ENCODE peak calls at places on chromosomes 7 and 10, in five cellular contexts. R, E, W, V and T are unnamed samples.

GRCh38 chr10:103859161-103860141 is 4.1 kb upstream of the SH3PXD2A start:
- DNase-seq in R (no peak), E (no peak), W (peak; percentile 60), V (no peak), T (no peak)

GRCh38 chr7:132785861-132786260 is 209.6 kb upstream of the PLXNA4 start:
- DNase-seq in R (no peak), E (no peak), W (no peak), V (no peak), T (no peak)

GRCh38 chr7:27917774-27918314 is 177.9 kb downstream of the TAX1BP1 start:
- DNase-seq in R (no peak), E (no peak), W (no peak), V (no peak), T (no peak)

GRCh38 chr10:61804414-61804813 is 97.1 kb upstream of the ARID5B start:
- DNase-seq in R (no peak), E (no peak), W (no peak), V (no peak), T (no peak)

GRCh38 chr7:22332481-22332880 is 24.5 kb downstream of the RAPGEF5 start:
- DNase-seq in R (peak; percentile 29), E (no peak), W (no peak), V (no peak), T (no peak)

GRCh38 chr7:150703209-150703608 is 13.2 kb upstream of the GIMAP1 start:
- DNase-seq in R (no peak), E (no peak), W (no peak), V (no peak), T (no peak)

GRCh38 chr7:23357190-23358093 is 58.3 kb downstream of the MALSU1 start:
- DNase-seq in R (no peak), E (no peak), W (peak; percentile 23), V (no peak), T (no peak)

GRCh38 chr10:132421377-132422168 is 24.6 kb downstream of the PWWP2B start:
- DNase-seq in R (no peak), E (peak; percentile 88), W (no peak), V (peak; percentile 43), T (no peak)

GRCh38 chr10:94677691-94678090 is 5.8 kb upstream of the CYP2C18 start:
- DNase-seq in R (no peak), E (no peak), W (no peak), V (no peak), T (no peak)

GRCh38 chr10:62637249-62638061 is 167.1 kb upstream of the ADO start:
- DNase-seq in R (no peak), E (no peak), W (peak; percentile 75), V (no peak), T (peak; percentile 84)

GRCh38 chr10:97207131-97207530 is 21.4 kb upstream of the SLIT1 start:
- DNase-seq in R (no peak), E (no peak), W (no peak), V (no peak), T (no peak)

GRCh38 chr7:18655506-18655905 is 160.0 kb downstream of the HDAC9 start:
- DNase-seq in R (no peak), E (no peak), W (no peak), V (no peak), T (no peak)

GRCh38 chr7:128409435-128410091 is at the start of gene IMPDH1:
- DNase-seq in R (peak; percentile 97), E (peak; percentile 93), W (peak; percentile 83), V (peak; percentile 59), T (no peak)

GRCh38 chr10:98274562-98274961 is 6.6 kb upstream of the LOXL4 start:
- DNase-seq in R (no peak), E (no peak), W (no peak), V (no peak), T (no peak)

GRCh38 chr7:18191329-18191728 is 163.7 kb upstream of the PRPS1L1 start:
- DNase-seq in R (no peak), E (no peak), W (no peak), V (no peak), T (no peak)

GRCh38 chr10:80104066-80104926 is 25.8 kb downstream of the TMEM254 start:
- DNase-seq in R (no peak), E (peak; percentile 57), W (peak; percentile 34), V (no peak), T (no peak)

GRCh38 chr10:72245949-72246525 is 27.7 kb upstream of the DDIT4 start:
- DNase-seq in R (no peak), E (no peak), W (no peak), V (no peak), T (no peak)

GRCh38 chr7:82443801-82444219 is 233 bp upstream of the CACNA2D1 start:
- DNase-seq in R (peak; percentile 94), E (peak; percentile 94), W (no peak), V (peak; percentile 66), T (peak; percentile 89)

GRCh38 chr10:12717981-12718707 is 283.4 kb downstream of the CCDC3 start:
- DNase-seq in R (no peak), E (no peak), W (no peak), V (no peak), T (no peak)

GRCh38 chr10:31751401-31752080 is 177.1 kb downstream of the ARHGAP12 start:
- DNase-seq in R (no peak), E (no peak), W (no peak), V (no peak), T (no peak)

GRCh38 chr7:116395125-116395791 is 104.3 kb upstream of the CAV2 start:
- DNase-seq in R (no peak), E (no peak), W (no peak), V (no peak), T (no peak)

GRCh38 chr10:52577047-52577446 is 195.5 kb downstream of the MBL2 start:
- DNase-seq in R (no peak), E (no peak), W (no peak), V (no peak), T (no peak)

GRCh38 chr10:124678566-124679240 is 65.5 kb downstream of the FAM53B start:
- DNase-seq in R (no peak), E (peak; percentile 39), W (peak; percentile 69), V (no peak), T (no peak)
- H3K4me3 ChIP-seq in R (no peak overlapping the region), E (no peak overlapping the region), W (peak overlapping the region; percentile 73), V (no peak overlapping the region), T (no peak overlapping the region)

GRCh38 chr7:158818325-158819213 is 10.7 kb downstream of the ESYT2 start:
- DNase-seq in R (peak; percentile 95), E (peak; percentile 96), W (peak; percentile 85), V (peak; percentile 80), T (no peak)

GRCh38 chr7:158816995-158817394 is 12.3 kb downstream of the ESYT2 start:
- DNase-seq in R (peak; percentile 50), E (no peak), W (no peak), V (no peak), T (no peak)

GRCh38 chr7:158821173-158822021 is 7.9 kb downstream of the ESYT2 start:
- DNase-seq in R (peak; percentile 87), E (no peak), W (no peak), V (no peak), T (no peak)

GRCh38 chr7:158820656-158821055 is 8.7 kb downstream of the ESYT2 start:
- DNase-seq in R (no peak), E (no peak), W (no peak), V (no peak), T (no peak)

DNA sequence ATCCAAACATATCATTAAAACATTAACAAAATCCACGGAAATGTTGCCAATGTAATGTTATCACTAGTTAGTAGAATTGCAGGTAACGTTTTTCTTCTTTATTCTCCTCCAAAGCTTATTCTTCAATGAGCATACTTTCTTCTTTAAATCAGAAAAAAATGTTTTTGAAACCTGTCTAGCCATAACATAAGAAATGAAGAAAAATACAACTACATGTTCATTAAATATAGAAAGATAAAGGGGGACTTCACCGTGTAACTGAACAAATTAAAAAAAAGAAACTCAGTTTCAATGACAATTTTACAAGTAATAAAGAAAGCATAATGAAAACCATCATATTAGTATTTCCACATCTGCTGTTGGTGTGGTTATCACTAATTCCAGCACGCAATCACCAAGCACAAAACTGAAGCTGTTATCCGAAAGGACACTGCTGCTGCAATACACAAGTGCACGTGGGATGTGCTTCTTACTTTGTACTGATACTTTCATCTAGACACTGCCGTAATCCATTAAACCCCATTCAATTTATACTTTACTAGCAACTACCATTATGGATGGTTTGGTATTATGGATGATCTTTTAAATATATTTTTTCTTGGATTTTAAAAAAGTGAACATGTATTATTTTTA is 9.6 kb downstream of the ESYT2 start:
- DNase-seq in R (peak; percentile 57), E (no peak), W (no peak), V (no peak), T (no peak)
- H3K4me1 ChIP-seq in R (peaks cover 98% of the 10 kb centered on the region), E (peaks cover 73% of the 10 kb centered on the region), W (peaks cover 100% of the 10 kb centered on the region), V (peaks cover 84% of the 10 kb centered on the region), T (peaks cover 74% of the 10 kb centered on the region)

GRCh38 chr7:54827719-54828118 is 68.7 kb upstream of the SEC61G start:
- DNase-seq in R (no peak), E (no peak), W (no peak), V (no peak), T (no peak)

GRCh38 chr7:54833021-54833467 is 74.0 kb upstream of the SEC61G start:
- DNase-seq in R (no peak), E (no peak), W (no peak), V (no peak), T (no peak)

GRCh38 chr7:54825368-54825767 is 66.4 kb upstream of the SEC61G start:
- DNase-seq in R (no peak), E (no peak), W (no peak), V (no peak), T (no peak)

GRCh38 chr7:54831644-54832095 is 72.7 kb upstream of the SEC61G start:
- DNase-seq in R (no peak), E (no peak), W (no peak), V (no peak), T (no peak)

DNA sequence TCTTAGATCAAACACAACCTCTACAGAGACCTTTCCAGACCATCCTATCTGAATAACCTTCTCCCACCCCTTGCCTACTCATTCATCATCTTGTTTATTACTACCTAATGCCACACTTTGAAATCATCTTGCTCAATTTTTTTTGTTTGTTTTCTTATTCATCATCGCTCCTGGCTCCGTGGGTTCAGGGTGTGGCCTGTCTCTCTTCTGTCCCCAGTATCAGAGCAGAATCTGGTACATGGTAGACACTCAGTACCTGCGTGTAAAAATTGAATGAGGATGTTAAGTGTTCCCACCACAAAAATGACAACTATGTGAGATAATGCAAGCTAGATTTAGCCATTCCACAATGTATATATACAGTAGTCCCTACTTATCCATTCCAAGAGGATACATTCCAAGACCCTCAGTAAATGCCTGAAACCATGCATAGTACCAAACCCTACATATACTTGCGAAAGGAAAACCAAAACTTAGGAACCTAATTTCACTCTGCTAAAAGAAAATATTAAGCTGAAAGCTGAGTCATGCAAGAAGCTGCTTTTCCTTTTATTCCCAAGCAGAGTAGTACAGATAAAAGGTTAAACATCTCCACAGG is 72.1 kb upstream of the SEC61G start:
- DNase-seq in R (no peak), E (no peak), W (no peak), V (no peak), T (no peak)
- H3K4me3 ChIP-seq in R (no peak overlapping the region), E (no peak overlapping the region), W (no peak overlapping the region), V (no peak overlapping the region), T (no peak overlapping the region)

DNA sequence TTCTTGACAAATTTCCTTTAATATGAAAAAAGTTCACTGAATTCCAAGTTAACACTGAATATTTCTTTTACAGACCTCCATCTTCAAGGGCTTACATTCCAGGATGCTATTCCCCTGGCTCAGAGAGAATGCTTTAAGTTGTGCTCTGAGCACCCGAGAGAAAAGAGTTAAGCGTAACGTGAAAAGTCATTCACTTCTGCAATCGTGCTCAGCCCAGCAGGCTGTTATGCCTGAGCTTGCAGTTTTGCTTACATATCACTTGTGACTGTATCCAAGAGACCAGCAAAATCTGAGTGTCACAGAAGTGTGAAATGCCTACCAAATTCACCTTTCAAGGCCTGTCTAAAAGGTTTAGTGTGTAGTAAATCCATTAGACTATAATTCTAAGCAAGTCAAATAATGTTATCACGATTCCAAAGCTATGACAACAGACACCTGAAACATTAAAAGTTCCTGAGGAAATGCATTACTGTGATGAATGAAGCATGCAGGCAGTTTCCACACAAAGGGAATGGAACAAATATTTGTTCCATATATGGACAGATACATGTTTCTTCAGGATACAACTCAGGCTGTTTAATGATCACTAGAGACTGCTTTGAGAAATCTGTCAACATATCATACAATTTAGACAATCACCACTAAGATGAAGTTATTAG is 20.1 kb downstream of the ITGB1 start:
- DNase-seq in R (no peak), E (no peak), W (no peak), V (no peak), T (no peak)
- H3K4me1 ChIP-seq in R (peaks cover 89% of the 10 kb centered on the region), E (peaks cover 66% of the 10 kb centered on the region), W (peaks cover 47% of the 10 kb centered on the region), V (peaks cover 81% of the 10 kb centered on the region), T (peaks cover 61% of the 10 kb centered on the region)